ENCODE peak calls at places on chromosomes 3 and 15, in six cellular contexts. N is H7; L is heart left ventricle; Z is activated T-cell treated with anti-CD3 and anti-CD28 coated beads, Interleukin-2, amount 50 U/mL, for 48 hours; H is fibroblast of villous mesenchyme; C is stimulated activated CD8-positive, alpha-beta memory T cell treated with anti-CD3 and anti-CD28 coated beads, Interleukin-2, amount 100 ng/mL, for 1 hour. F is an unnamed sample.

GRCh38 chr3:63386568-63386967 is 108.5 kb downstream of the SYNPR start:
- DNase-seq in N (peak; percentile 20), L (peak; percentile 23), Z (no peak), H (no peak), C (no peak), F (no peak)

GRCh38 chr3:184540777-184541681 is 20.6 kb upstream of the EPHB3 start:
- DNase-seq in N (peak; percentile 83), L (peak; percentile 72), Z (peak; percentile 83), H (peak; percentile 27), C (peak; percentile 60), F (peak; percentile 62)

GRCh38 chr3:11245827-11246662 is 26.2 kb upstream of the ATG7 start:
- DNase-seq in N (no peak), L (no peak), Z (no peak), H (no peak), C (no peak), F (no peak)

GRCh38 chr3:51686056-51686455 is 15.0 kb downstream of the TEX264 start:
- DNase-seq in N (no peak), L (peak; percentile 53), Z (no peak), H (no peak), C (no peak), F (no peak)

GRCh38 chr15:93358171-93359036 is 269.4 kb upstream of the RGMA start:
- DNase-seq in N (no peak), L (no peak), Z (no peak), H (no peak), C (no peak), F (no peak)

GRCh38 chr3:126846316-126846715 is 136.6 kb upstream of the PLXNA1 start:
- DNase-seq in N (no peak), L (no peak), Z (no peak), H (peak; percentile 26), C (no peak), F (no peak)

GRCh38 chr3:43330981-43331380 is 44.6 kb downstream of the SNRK start:
- DNase-seq in N (no peak), L (no peak), Z (no peak), H (peak; percentile 40), C (no peak), F (no peak)

GRCh38 chr3:186901135-186901734 is 29.1 kb upstream of the ST6GAL1 start:
- DNase-seq in N (no peak), L (no peak), Z (no peak), H (no peak), C (no peak), F (no peak)

GRCh38 chr3:111368061-111368460 is 173.9 kb upstream of the CD96 start:
- DNase-seq in N (no peak), L (no peak), Z (no peak), H (peak; percentile 4), C (no peak), F (no peak)

GRCh38 chr3:57746156-57747125 is 9.7 kb upstream of the SLMAP start:
- DNase-seq in N (no peak), L (no peak), Z (no peak), H (no peak), C (no peak), F (no peak)

GRCh38 chr3:195004512-195005250 is 266.3 kb downstream of the XXYLT1 start:
- DNase-seq in N (no peak), L (no peak), Z (no peak), H (no peak), C (no peak), F (no peak)

GRCh38 chr15:31402511-31403056 is 75.9 kb downstream of the KLF13 start:
- DNase-seq in N (peak; percentile 56), L (peak; percentile 85), Z (no peak), H (peak; percentile 89), C (no peak), F (no peak)

GRCh38 chr3:56787784-56788256 is 13.9 kb downstream of the ARHGEF3 start:
- DNase-seq in N (no peak), L (no peak), Z (no peak), H (no peak), C (no peak), F (no peak)

GRCh38 chr3:127673191-127674098 is 693 bp downstream of the ABTB1 start:
- DNase-seq in N (peak; percentile 79), L (peak; percentile 85), Z (peak; percentile 58), H (peak; percentile 67), C (peak; percentile 18), F (no peak)

GRCh38 chr3:194069421-194070219 is 66.3 kb upstream of the HES1 start:
- DNase-seq in N (no peak), L (no peak), Z (no peak), H (peak; percentile 97), C (no peak), F (no peak)

GRCh38 chr3:88057650-88058321 is 1.0 kb downstream of the CGGBP1 start:
- DNase-seq in N (no peak), L (no peak), Z (no peak), H (peak; percentile 37), C (no peak), F (no peak)

GRCh38 chr3:196332168-196332567 is 6.0 kb downstream of the TM4SF19 start:
- DNase-seq in N (no peak), L (no peak), Z (no peak), H (no peak), C (no peak), F (no peak)

GRCh38 chr15:39466428-39466827 is 114.5 kb upstream of the THBS1 start:
- DNase-seq in N (no peak), L (peak; percentile 86), Z (no peak), H (peak; percentile 90), C (no peak), F (no peak)

GRCh38 chr3:172815857-172816256 is 65.3 kb downstream of the ECT2 start:
- DNase-seq in N (no peak), L (no peak), Z (no peak), H (no peak), C (no peak), F (no peak)

GRCh38 chr3:58529516-58530353 is 7.3 kb downstream of the ACOX2 start:
- DNase-seq in N (peak; percentile 91), L (no peak), Z (no peak), H (peak; percentile 17), C (no peak), F (no peak)

GRCh38 chr3:6578526-6578925 is 282.4 kb upstream of the GRM7 start:
- DNase-seq in N (no peak), L (no peak), Z (no peak), H (peak; percentile 3), C (no peak), F (no peak)

GRCh38 chr3:129517516-129517915 is 10.9 kb upstream of the RHO start:
- DNase-seq in N (peak; percentile 40), L (no peak), Z (no peak), H (no peak), C (no peak), F (no peak)

GRCh38 chr3:117433439-117433838 is 723.9 kb downstream of the TUSC7 start:
- DNase-seq in N (no peak), L (no peak), Z (no peak), H (no peak), C (no peak), F (no peak)

GRCh38 chr3:196981657-196982056 is 13.0 kb upstream of the PIGZ start:
- DNase-seq in N (no peak), L (no peak), Z (no peak), H (no peak), C (no peak), F (no peak)

GRCh38 chr3:13073976-13074375 is 747 bp upstream of the IQSEC1 start:
- DNase-seq in N (peak; percentile 69), L (no peak), Z (no peak), H (no peak), C (no peak), F (no peak)

GRCh38 chr15:55993111-55993803 is at the start of gene NEDD4:
- DNase-seq in N (peak; percentile 91), L (peak; percentile 92), Z (peak; percentile 85), H (peak; percentile 87), C (peak; percentile 44), F (peak; percentile 43)

GRCh38 chr3:57738406-57738805 is 17.7 kb upstream of the SLMAP start:
- DNase-seq in N (no peak), L (no peak), Z (no peak), H (no peak), C (no peak), F (no peak)

GRCh38 chr3:125191730-125192129 is 20.8 kb downstream of the SLC12A8 start:
- DNase-seq in N (no peak), L (no peak), Z (no peak), H (no peak), C (no peak), F (no peak)

GRCh38 chr3:162117961-162118360 is 621.4 kb downstream of the OTOL1 start:
- DNase-seq in N (no peak), L (no peak), Z (no peak), H (no peak), C (no peak), F (no peak)

GRCh38 chr3:188294823-188295487 is 141.0 kb downstream of the LPP start:
- DNase-seq in N (no peak), L (no peak), Z (no peak), H (peak; percentile 93), C (no peak), F (peak; percentile 25)